ENCODE peak calls at places on chromosomes 2 and 18, in six cellular contexts. C is HCT116, Q is AG04450, L is tibial artery, J is GM20000, G is OCI-LY7. D is an unnamed sample.

GRCh38 chr2:214126135-214126534 is 284.7 kb upstream of the VWC2L start:
- DNase-seq in C (peak), Q (no peak), G (no peak), L (no peak), J (no peak), D (no peak)

GRCh38 chr2:67498931-67499330 is 101.8 kb downstream of the ETAA1 start:
- DNase-seq in J (no peak), Q (no peak), G (no peak), L (no peak), C (no peak), D (no peak)

GRCh38 chr18:41761329-41762028 is 193.6 kb upstream of the PIK3C3 start:
- DNase-seq in C (no peak), Q (peak), L (no peak), J (no peak), G (no peak), D (no peak)

GRCh38 chr2:75241696-75242095 is 42.4 kb upstream of the TACR1 start:
- DNase-seq in G (peak), C (peak), J (no peak), L (no peak), Q (no peak), D (no peak)

GRCh38 chr2:30492185-30492584 is 45.1 kb downstream of the LCLAT1 start:
- DNase-seq in G (no peak), J (no peak), C (no peak), Q (no peak), L (no peak), D (no peak)

GRCh38 chr2:20525041-20526035 is 78.5 kb downstream of the RHOB start:
- DNase-seq in J (peak), Q (no peak), L (peak), G (no peak), C (no peak), D (peak)

GRCh38 chr2:38290332-38290731 is 86.7 kb downstream of the ATL2 start:
- DNase-seq in G (no peak), C (no peak), L (no peak), Q (no peak), J (no peak), D (no peak)

GRCh38 chr2:102753563-102754159 is 8.2 kb upstream of the TMEM182 start:
- DNase-seq in Q (no peak), G (peak), C (peak), L (no peak), J (peak), D (peak)

GRCh38 chr2:150491943-150492342 is 4.5 kb upstream of the RND3 start:
- DNase-seq in Q (no peak), C (no peak), G (no peak), L (no peak), J (no peak), D (no peak)

GRCh38 chr2:108058575-108059137 is 72.3 kb downstream of the SLC5A7 start:
- DNase-seq in Q (no peak), G (no peak), J (no peak), L (no peak), C (no peak), D (no peak)

GRCh38 chr2:232988444-232988843 is 24.6 kb downstream of the NGEF start:
- DNase-seq in J (no peak), L (peak), Q (peak), G (no peak), C (peak), D (peak)

GRCh38 chr2:36589230-36589630 is 8.7 kb downstream of the FEZ2 start:
- DNase-seq in Q (no peak), G (no peak), C (no peak), L (no peak), J (no peak), D (no peak)

GRCh38 chr18:75407468-75408437 is 19.8 kb downstream of the SMIM21 start:
- DNase-seq in J (no peak), C (no peak), L (no peak), G (no peak), Q (peak), D (no peak)

GRCh38 chr2:152647417-152648010 is 69.7 kb downstream of the PRPF40A start:
- DNase-seq in G (no peak), Q (no peak), J (no peak), C (no peak), L (no peak), D (no peak)

GRCh38 chr2:45069711-45070664 is 60.7 kb upstream of the SIX2 start:
- DNase-seq in C (no peak), G (no peak), J (no peak), L (no peak), Q (no peak), D (no peak)

GRCh38 chr18:67783215-67783946 is 266.9 kb upstream of the DSEL start:
- DNase-seq in L (no peak), G (no peak), C (no peak), J (no peak), Q (no peak), D (no peak)

GRCh38 chr2:237073552-237073951 is 12.1 kb upstream of the COPS8 start:
- DNase-seq in G (no peak), J (no peak), L (no peak), Q (peak), C (no peak), D (peak)

GRCh38 chr2:69138793-69139510 is 126.0 kb downstream of the ANTXR1 start:
- DNase-seq in C (peak), L (peak), G (no peak), J (no peak), Q (peak), D (peak)

DNA sequence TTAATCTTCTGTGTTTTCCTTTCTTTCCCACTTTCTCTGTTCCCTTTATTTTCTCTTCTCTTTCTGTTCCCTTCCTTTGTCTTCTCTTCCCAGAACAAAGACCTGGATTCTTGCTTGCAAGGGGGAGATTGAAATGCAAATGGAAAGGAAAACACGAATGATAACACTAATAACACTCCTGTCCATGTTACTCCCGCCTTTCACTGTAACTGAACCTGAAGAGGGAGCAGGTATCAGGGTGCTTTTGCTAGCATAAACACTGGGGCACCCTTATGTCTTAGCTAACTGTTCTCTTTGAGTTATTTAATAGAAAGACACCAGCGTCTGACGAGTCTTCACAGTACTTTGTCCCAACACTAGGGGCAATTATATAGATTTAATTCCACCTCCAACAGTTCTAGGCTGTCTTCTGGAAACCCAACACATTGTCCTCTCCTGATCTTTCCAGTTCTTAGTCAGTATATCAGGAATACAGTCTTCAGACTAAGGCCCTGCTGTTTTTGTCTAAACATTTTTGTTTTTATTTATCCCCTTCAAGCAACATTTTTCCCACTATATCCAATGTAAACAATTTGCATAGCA is 99.2 kb downstream of the PTPRM start:
- DNase-seq in L (no peak), G (no peak), Q (no peak), C (no peak), J (no peak), D (no peak)
- TF ChIP-seq CTCF in L (no peak), G (no peak), Q (no peak), C (no peak), J (no peak), D (no peak)

GRCh38 chr18:77567202-77567601 is 317.6 kb downstream of the GALR1 start:
- DNase-seq in L (no peak), Q (no peak), C (no peak), G (no peak), J (no peak), D (no peak)
- TF ChIP-seq CTCF in L (no peak), Q (no peak), C (no peak), G (no peak), J (no peak), D (no peak)

DNA sequence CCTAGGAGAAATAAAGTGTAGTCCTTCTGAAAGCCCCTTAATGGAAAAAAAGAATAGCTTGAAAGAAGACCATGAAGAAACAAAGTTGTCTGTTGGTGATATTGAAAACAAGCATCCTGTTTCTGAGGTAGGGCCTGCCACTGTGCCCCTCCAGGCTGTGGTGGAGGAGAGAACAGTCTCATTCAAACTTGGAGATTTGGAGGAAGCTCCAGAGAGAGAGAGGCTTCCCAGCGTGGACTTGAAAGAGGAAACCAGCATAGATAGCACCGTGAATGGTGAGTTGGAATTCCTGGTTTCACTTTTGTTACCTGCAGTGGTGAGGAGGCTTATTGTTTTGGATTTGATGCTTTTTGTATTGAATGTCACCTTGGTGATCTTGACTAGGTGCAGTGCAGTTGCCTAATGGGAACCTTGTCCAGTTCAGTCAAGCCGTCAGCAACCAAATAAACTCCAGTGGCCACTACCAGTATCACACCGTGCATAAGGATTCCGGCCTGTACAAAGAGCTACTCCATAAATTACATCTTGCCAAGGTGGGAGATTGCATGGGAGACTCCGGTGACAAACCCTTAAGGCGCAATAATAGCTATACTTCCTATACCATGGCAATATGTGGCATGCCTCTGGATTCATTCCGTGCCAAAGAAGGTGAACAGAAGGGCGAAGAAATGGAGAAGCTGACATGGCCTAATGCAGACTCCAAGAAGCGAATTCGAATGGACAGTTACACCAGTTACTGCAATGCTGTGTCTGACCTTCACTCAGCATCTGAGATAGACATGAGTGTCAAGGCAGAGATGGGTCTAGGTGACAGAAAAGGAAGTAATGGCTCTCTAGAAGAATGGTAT is 13.3 kb downstream of the SLC20A1 start:
- DNase-seq in C (no peak), L (no peak), Q (no peak), J (no peak), G (no peak), D (no peak)
- TF ChIP-seq CTCF in C (no peak), L (no peak), Q (no peak), J (no peak), G (no peak), D (no peak)

DNA sequence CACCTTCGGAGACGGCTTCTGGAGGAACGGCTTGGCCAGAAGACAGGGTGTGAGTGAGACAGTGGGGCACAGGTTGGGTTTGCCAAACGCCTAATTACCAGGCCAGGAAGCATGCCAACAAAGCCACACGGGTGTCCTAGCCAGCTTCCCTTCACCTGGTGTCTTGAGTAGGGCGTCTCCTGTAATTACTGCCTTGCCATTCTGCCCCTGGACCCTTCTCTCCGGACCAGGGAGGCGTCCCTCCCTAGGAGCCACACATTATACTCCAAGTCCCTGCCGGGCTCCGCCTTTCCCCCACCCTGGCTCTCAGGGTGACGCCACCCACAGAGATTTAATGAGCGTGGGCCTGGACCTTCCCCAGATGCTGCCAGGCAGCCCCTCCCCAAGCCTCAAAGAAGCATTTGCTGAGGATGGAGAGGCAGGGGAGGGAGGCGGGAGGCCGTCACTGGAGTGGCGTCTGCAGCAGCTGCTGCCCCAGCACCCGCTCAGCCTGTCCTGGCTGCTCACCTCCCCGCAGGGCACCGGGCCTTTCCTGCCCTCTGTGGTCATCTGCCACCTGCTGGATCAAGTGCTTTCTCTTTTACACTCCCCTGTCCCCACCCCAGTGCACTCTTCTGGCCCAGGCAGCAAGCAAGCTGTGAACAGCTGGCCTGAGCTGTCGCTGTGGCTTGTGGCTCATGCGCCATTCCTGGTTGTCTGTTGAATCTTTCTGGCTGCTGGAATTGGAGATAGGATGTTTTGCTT is 20.7 kb downstream of the FOSL2 start:
- DNase-seq in C (no peak), J (no peak), L (no peak), G (no peak), Q (no peak), D (no peak)
- TF ChIP-seq CTCF in C (no peak), J (no peak), L (peak), G (no peak), Q (peak), D (no peak)

DNA sequence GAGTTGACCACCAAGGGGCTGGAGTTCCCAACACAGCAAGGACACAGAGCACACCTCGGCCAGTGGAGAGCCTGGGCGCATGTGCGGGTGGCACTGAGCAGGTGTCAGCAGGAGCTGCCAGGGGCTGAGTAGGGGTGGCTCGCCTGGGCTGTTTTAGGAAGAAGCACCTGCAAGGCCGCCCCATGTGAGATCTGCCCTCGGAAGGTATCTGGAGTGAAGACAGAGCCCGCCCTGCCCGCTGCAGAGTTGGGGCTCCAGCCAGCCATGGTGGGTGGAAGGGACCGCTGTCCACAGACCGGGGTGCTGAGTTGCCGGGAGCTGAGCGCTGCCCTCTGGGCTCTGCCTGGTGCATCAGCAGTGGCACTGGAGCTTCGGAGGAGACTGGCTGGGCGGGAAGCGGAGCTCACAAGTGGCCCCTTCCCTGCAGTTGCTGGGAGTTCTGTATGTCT is 35.2 kb downstream of the MTERF4 start:
- DNase-seq in C (no peak), L (no peak), J (peak), Q (no peak), G (no peak), D (no peak)
- TF ChIP-seq CTCF in C (no peak), L (no peak), J (no peak), Q (no peak), G (no peak), D (no peak)

DNA sequence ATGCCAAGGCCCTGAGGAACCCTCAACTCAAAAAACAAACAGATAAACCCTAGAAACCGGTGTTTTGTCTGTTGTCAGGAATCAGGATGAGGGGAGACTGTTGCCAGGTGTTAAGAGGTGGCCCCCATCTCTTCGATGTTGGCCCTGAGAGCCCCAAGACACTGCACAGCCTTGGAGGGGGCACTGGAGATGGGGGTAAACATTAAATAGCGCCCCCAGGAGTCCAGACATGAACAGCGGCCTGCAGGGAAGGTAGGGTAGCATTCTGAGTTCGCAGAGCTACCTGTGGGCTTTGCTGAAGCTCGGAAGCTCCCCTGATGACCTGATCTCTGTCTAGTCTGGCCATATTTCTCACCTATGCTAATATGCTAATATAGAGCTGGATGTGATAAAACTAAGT is 97.6 kb upstream of the SMAD2 start:
- DNase-seq in G (no peak), C (no peak), J (no peak), Q (no peak), L (peak), D (no peak)
- TF ChIP-seq CTCF in G (no peak), C (no peak), J (no peak), Q (no peak), L (no peak), D (no peak)